ENCODE peak calls at places on chromosomes 12 and 14, in five cellular contexts. Q is fibroblast of lung, U is astrocyte of the cerebellum, D is astrocyte of the spinal cord, X is transverse colon. R is an unnamed sample.

GRCh38 chr12:91224411-91224810 is 41.8 kb upstream of the DCN start:
- DNase-seq in Q (peak), U (no peak), D (no peak), X (no peak), R (no peak)

GRCh38 chr12:76028649-76029277 is 2.8 kb downstream of the PHLDA1 start:
- DNase-seq in Q (peak), U (no peak), D (peak), X (no peak), R (no peak)

GRCh38 chr12:123916729-123917128 is 55.9 kb downstream of the CCDC92 start:
- DNase-seq in Q (no peak), U (no peak), D (no peak), X (no peak), R (no peak)

GRCh38 chr14:102849522-102850379 is 72.5 kb downstream of the TRAF3 start:
- DNase-seq in Q (peak), U (no peak), D (peak), X (peak), R (no peak)

GRCh38 chr14:36325853-36326252 is 5.4 kb upstream of the MBIP start:
- DNase-seq in Q (no peak), U (no peak), D (no peak), X (no peak), R (no peak)

GRCh38 chr12:109641422-109641821 is 67.8 kb downstream of the MVK start:
- DNase-seq in Q (no peak), U (no peak), D (no peak), X (no peak), R (no peak)

GRCh38 chr12:9048930-9049329 is 59.6 kb downstream of the KLRG1 start:
- DNase-seq in Q (no peak), U (no peak), D (no peak), X (no peak), R (no peak)

GRCh38 chr14:72641086-72641485 is 252.8 kb downstream of the DPF3 start:
- DNase-seq in Q (no peak), U (no peak), D (no peak), X (no peak), R (no peak)

GRCh38 chr14:24080888-24081738 is 9.8 kb downstream of the CPNE6 start:
- DNase-seq in Q (no peak), U (no peak), D (peak), X (peak), R (peak)

GRCh38 chr14:86596024-86596423 is 1066.1 kb downstream of the FLRT2 start:
- DNase-seq in Q (no peak), U (no peak), D (no peak), X (no peak), R (no peak)

GRCh38 chr14:87149583-87150354 is 843.2 kb downstream of the GALC start:
- DNase-seq in Q (peak), U (peak), D (peak), X (no peak), R (no peak)

GRCh38 chr14:95313707-95314106 is 6.0 kb downstream of the CLMN start:
- DNase-seq in Q (peak), U (peak), D (peak), X (peak), R (no peak)

GRCh38 chr14:71918955-71919354 is 13.3 kb upstream of the RGS6 start:
- DNase-seq in Q (no peak), U (no peak), D (no peak), X (no peak), R (no peak)

GRCh38 chr14:22981090-22982012 is 1.0 kb downstream of the AJUBA start:
- DNase-seq in Q (no peak), U (no peak), D (peak), X (no peak), R (no peak)

GRCh38 chr14:105844810-105845724 is 318.7 kb downstream of the TMEM121 start:
- DNase-seq in Q (no peak), U (no peak), D (no peak), X (no peak), R (no peak)

GRCh38 chr12:1216560-1216959 is 225.5 kb downstream of the ERC1 start:
- DNase-seq in Q (no peak), U (no peak), D (peak), X (no peak), R (no peak)
- H3K4me3 ChIP-seq in Q (no peak), U (no peak), D (no peak), X (no peak), R (no peak)

GRCh38 chr12:6925239-6925542 is 2.6 kb upstream of the ATN1 start:
- DNase-seq in Q (no peak), U (no peak), D (peak), X (no peak), R (no peak)
- H3K4me3 ChIP-seq in Q (no peak), U (peak), D (no peak), X (no peak), R (no peak)

GRCh38 chr14:74955229-74955999 is at the start of gene PGF:
- DNase-seq in Q (no peak), U (no peak), D (peak), X (peak), R (no peak)
- H3K4me3 ChIP-seq in Q (peak), U (peak), D (peak), X (peak), R (peak)

DNA sequence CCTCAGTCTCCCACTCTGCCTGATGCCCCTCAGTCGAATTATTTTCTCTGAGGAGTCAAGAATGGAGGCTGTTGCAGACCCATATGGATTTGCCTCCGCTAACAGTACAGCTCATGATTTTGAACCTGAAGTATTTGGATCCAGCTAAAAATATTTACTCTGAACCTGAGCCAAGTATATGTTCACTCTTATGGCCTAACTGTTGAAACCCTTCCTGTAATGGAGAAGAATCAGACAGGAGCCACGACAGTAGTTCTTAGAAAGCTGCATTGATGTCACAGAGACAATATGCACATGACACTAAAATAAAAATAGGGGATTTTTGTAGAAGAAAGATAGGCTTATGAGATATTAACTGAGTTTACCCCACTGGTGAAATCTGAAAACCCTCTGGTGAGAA is 1128.3 kb upstream of the FLRT2 start:
- DNase-seq in Q (no peak), U (no peak), D (no peak), X (no peak), R (no peak)
- H3K4me3 ChIP-seq in Q (no peak), U (no peak), D (no peak), X (no peak), R (no peak)